ENCODE peak calls at places on chromosomes 3 and 15, in ten cellular contexts. One of them, this sample, is unnamed.

GRCh38 chr15:91524534-91524933 is 329.0 kb upstream of the SLCO3A1 start:
- DNase-seq in GM06990: no peak
- DNase-seq in H9: no peak
- DNase-seq in left ventricle myocardium inferior: no peak
- DNase-seq in ovary: no peak
- DNase-seq in endothelial cell: no peak
- DNase-seq in endodermal cell: no peak
- DNase-seq in fibroblast of villous mesenchyme: no peak
- DNase-seq in HepG2: no peak
- DNase-seq in cardiac fibroblast: no peak
- DNase-seq in this sample: no peak

GRCh38 chr3:171574556-171575240 is 114.5 kb upstream of the TNIK start:
- DNase-seq in ovary: no peak
- DNase-seq in HepG2: no peak
- DNase-seq in left ventricle myocardium inferior: no peak
- DNase-seq in GM06990: no peak
- DNase-seq in cardiac fibroblast: no peak
- DNase-seq in endothelial cell: no peak
- DNase-seq in fibroblast of villous mesenchyme: peak
- DNase-seq in endodermal cell: no peak
- DNase-seq in H9: no peak
- DNase-seq in this sample: no peak

GRCh38 chr15:33701304-33701696 is 267.0 kb upstream of the CHRM5 start:
- DNase-seq in cardiac fibroblast: no peak
- DNase-seq in GM06990: no peak
- DNase-seq in ovary: no peak
- DNase-seq in endothelial cell: no peak
- DNase-seq in H9: peak
- DNase-seq in fibroblast of villous mesenchyme: no peak
- DNase-seq in left ventricle myocardium inferior: no peak
- DNase-seq in endodermal cell: peak
- DNase-seq in HepG2: no peak
- DNase-seq in this sample: no peak

GRCh38 chr3:149886957-149887356 is 73.9 kb downstream of the RNF13 start:
- DNase-seq in endothelial cell: no peak
- DNase-seq in H9: peak
- DNase-seq in cardiac fibroblast: no peak
- DNase-seq in endodermal cell: peak
- DNase-seq in left ventricle myocardium inferior: no peak
- DNase-seq in ovary: no peak
- DNase-seq in GM06990: no peak
- DNase-seq in HepG2: no peak
- DNase-seq in fibroblast of villous mesenchyme: no peak
- DNase-seq in this sample: peak

GRCh38 chr15:25931846-25932245 is 68.7 kb upstream of the ATP10A start:
- DNase-seq in cardiac fibroblast: peak
- DNase-seq in H9: no peak
- DNase-seq in ovary: no peak
- DNase-seq in endodermal cell: no peak
- DNase-seq in HepG2: no peak
- DNase-seq in left ventricle myocardium inferior: no peak
- DNase-seq in fibroblast of villous mesenchyme: no peak
- DNase-seq in endothelial cell: no peak
- DNase-seq in GM06990: no peak
- DNase-seq in this sample: no peak

GRCh38 chr15:72758195-72758594 is 25.4 kb downstream of the ADPGK start:
- DNase-seq in endodermal cell: no peak
- DNase-seq in ovary: no peak
- DNase-seq in GM06990: no peak
- DNase-seq in HepG2: no peak
- DNase-seq in endothelial cell: no peak
- DNase-seq in cardiac fibroblast: peak
- DNase-seq in H9: no peak
- DNase-seq in fibroblast of villous mesenchyme: peak
- DNase-seq in left ventricle myocardium inferior: no peak
- DNase-seq in this sample: no peak

GRCh38 chr3:96266395-96267187 is 547.8 kb upstream of the EPHA6 start:
- DNase-seq in cardiac fibroblast: peak
- DNase-seq in H9: no peak
- DNase-seq in endothelial cell: no peak
- DNase-seq in endodermal cell: no peak
- DNase-seq in GM06990: no peak
- DNase-seq in left ventricle myocardium inferior: no peak
- DNase-seq in ovary: no peak
- DNase-seq in HepG2: peak
- DNase-seq in fibroblast of villous mesenchyme: peak
- DNase-seq in this sample: no peak

GRCh38 chr3:153894857-153895256 is 226.3 kb upstream of the ARHGEF26 start:
- DNase-seq in left ventricle myocardium inferior: no peak
- DNase-seq in endothelial cell: no peak
- DNase-seq in fibroblast of villous mesenchyme: no peak
- DNase-seq in HepG2: no peak
- DNase-seq in ovary: no peak
- DNase-seq in cardiac fibroblast: no peak
- DNase-seq in H9: no peak
- DNase-seq in endodermal cell: no peak
- DNase-seq in GM06990: no peak
- DNase-seq in this sample: no peak

GRCh38 chr3:76728411-76728810 is 311.5 kb upstream of the ROBO2 start:
- DNase-seq in left ventricle myocardium inferior: no peak
- DNase-seq in fibroblast of villous mesenchyme: no peak
- DNase-seq in endodermal cell: no peak
- DNase-seq in GM06990: no peak
- DNase-seq in cardiac fibroblast: no peak
- DNase-seq in HepG2: no peak
- DNase-seq in H9: no peak
- DNase-seq in endothelial cell: no peak
- DNase-seq in ovary: no peak
- DNase-seq in this sample: no peak

GRCh38 chr3:76724706-76725105 is 315.2 kb upstream of the ROBO2 start:
- DNase-seq in HepG2: no peak
- DNase-seq in cardiac fibroblast: no peak
- DNase-seq in endodermal cell: no peak
- DNase-seq in GM06990: no peak
- DNase-seq in H9: no peak
- DNase-seq in left ventricle myocardium inferior: no peak
- DNase-seq in endothelial cell: no peak
- DNase-seq in ovary: no peak
- DNase-seq in fibroblast of villous mesenchyme: no peak
- DNase-seq in this sample: no peak

GRCh38 chr3:76726034-76726433 is 313.9 kb upstream of the ROBO2 start:
- DNase-seq in HepG2: no peak
- DNase-seq in endothelial cell: no peak
- DNase-seq in GM06990: no peak
- DNase-seq in H9: no peak
- DNase-seq in ovary: no peak
- DNase-seq in endodermal cell: no peak
- DNase-seq in cardiac fibroblast: no peak
- DNase-seq in fibroblast of villous mesenchyme: no peak
- DNase-seq in left ventricle myocardium inferior: no peak
- DNase-seq in this sample: no peak

GRCh38 chr3:76723366-76723765 is 316.5 kb upstream of the ROBO2 start:
- DNase-seq in cardiac fibroblast: no peak
- DNase-seq in H9: no peak
- DNase-seq in HepG2: no peak
- DNase-seq in left ventricle myocardium inferior: no peak
- DNase-seq in ovary: no peak
- DNase-seq in endothelial cell: no peak
- DNase-seq in fibroblast of villous mesenchyme: no peak
- DNase-seq in endodermal cell: no peak
- DNase-seq in GM06990: no peak
- DNase-seq in this sample: no peak

DNA sequence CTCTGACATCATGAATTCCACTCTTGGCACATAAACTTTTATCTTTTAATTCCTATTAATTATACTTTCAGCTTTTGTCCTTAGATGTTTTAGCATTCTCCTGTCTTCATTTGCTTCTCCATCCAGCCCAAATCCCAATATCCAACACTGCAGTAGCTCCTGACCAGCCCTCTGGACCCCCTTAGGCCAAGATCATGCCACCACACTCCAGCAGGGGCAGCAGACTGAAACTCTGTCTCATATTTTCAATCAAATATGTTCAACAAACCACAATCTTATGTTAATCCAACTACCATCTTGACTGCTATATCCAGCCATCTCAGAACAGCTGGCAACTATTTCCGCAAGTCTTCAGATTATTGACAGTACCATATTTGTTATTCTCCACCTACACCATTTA is 315.8 kb upstream of the ROBO2 start:
- DNase-seq in endodermal cell: peak
- DNase-seq in H9: no peak
- DNase-seq in endothelial cell: no peak
- DNase-seq in ovary: no peak
- DNase-seq in fibroblast of villous mesenchyme: no peak
- DNase-seq in cardiac fibroblast: no peak
- DNase-seq in left ventricle myocardium inferior: no peak
- DNase-seq in GM06990: no peak
- DNase-seq in HepG2: no peak
- DNase-seq in this sample: no peak
- TF ChIP-seq CTCF in endodermal cell: peak
- TF ChIP-seq CTCF in H9: peak
- TF ChIP-seq CTCF in endothelial cell: no peak
- TF ChIP-seq CTCF in ovary: no peak
- TF ChIP-seq CTCF in fibroblast of villous mesenchyme: no peak
- TF ChIP-seq CTCF in cardiac fibroblast: no peak
- TF ChIP-seq CTCF in left ventricle myocardium inferior: no peak
- TF ChIP-seq CTCF in GM06990: no peak
- TF ChIP-seq CTCF in HepG2: no peak
- TF ChIP-seq CTCF in this sample: peak

GRCh38 chr3:49908378-49909199 is 4.9 kb upstream of the MST1R start:
- DNase-seq in cardiac fibroblast: no peak
- DNase-seq in fibroblast of villous mesenchyme: no peak
- DNase-seq in left ventricle myocardium inferior: no peak
- DNase-seq in GM06990: no peak
- DNase-seq in HepG2: no peak
- DNase-seq in endothelial cell: no peak
- DNase-seq in ovary: no peak
- DNase-seq in endodermal cell: peak
- DNase-seq in H9: no peak
- DNase-seq in this sample: no peak

GRCh38 chr3:49912787-49913375 is 9.2 kb upstream of the MST1R start:
- DNase-seq in left ventricle myocardium inferior: no peak
- DNase-seq in GM06990: no peak
- DNase-seq in endothelial cell: no peak
- DNase-seq in HepG2: no peak
- DNase-seq in H9: no peak
- DNase-seq in ovary: no peak
- DNase-seq in cardiac fibroblast: no peak
- DNase-seq in fibroblast of villous mesenchyme: no peak
- DNase-seq in endodermal cell: no peak
- DNase-seq in this sample: peak

GRCh38 chr3:49911124-49911420 is 7.4 kb upstream of the MST1R start:
- DNase-seq in GM06990: no peak
- DNase-seq in left ventricle myocardium inferior: no peak
- DNase-seq in endodermal cell: no peak
- DNase-seq in fibroblast of villous mesenchyme: no peak
- DNase-seq in HepG2: no peak
- DNase-seq in ovary: no peak
- DNase-seq in endothelial cell: no peak
- DNase-seq in cardiac fibroblast: no peak
- DNase-seq in H9: no peak
- DNase-seq in this sample: no peak

GRCh38 chr3:49911611-49912010 is 7.9 kb upstream of the MST1R start:
- DNase-seq in ovary: no peak
- DNase-seq in endothelial cell: no peak
- DNase-seq in GM06990: no peak
- DNase-seq in fibroblast of villous mesenchyme: no peak
- DNase-seq in endodermal cell: no peak
- DNase-seq in H9: no peak
- DNase-seq in HepG2: no peak
- DNase-seq in cardiac fibroblast: no peak
- DNase-seq in left ventricle myocardium inferior: no peak
- DNase-seq in this sample: no peak

DNA sequence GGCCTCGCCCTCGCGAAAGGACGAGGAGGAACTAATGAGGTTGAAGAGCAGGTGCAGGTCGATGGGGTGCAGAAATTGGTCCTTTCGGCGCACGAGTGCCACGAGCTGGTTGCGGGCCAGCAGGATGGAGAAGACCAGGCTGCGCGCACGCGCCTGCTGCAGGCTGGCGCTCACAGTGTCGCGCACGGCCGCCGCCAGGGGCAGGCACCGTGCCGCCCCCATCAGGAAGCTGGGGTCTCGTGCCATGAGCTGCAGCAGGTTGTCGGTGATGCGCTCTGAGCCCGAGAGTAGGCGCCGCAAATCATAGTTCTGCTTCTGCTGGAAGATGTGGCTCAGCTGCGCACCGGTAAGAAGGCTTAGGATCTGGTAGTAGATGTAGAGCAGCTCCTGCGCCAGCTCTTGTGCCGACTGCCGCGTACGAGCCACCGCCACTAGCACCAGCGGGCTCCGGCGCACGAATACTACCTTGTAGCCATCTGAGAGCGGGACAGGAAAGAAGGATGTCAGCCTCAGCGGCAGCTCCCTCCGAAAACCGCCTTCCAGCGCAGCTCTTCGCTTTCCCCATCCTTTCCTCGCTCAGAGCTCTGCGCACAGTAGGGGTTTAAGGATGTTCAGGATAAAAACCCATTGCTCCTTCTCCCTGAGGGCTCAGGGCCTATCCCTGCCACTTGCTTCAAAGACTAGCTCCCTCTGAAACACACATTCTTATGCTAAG is 6.9 kb upstream of the MST1R start:
- DNase-seq in fibroblast of villous mesenchyme: no peak
- DNase-seq in cardiac fibroblast: no peak
- DNase-seq in GM06990: no peak
- DNase-seq in endothelial cell: no peak
- DNase-seq in left ventricle myocardium inferior: no peak
- DNase-seq in HepG2: no peak
- DNase-seq in ovary: no peak
- DNase-seq in H9: peak
- DNase-seq in endodermal cell: peak
- DNase-seq in this sample: peak
- TF ChIP-seq CTCF in fibroblast of villous mesenchyme: no peak
- TF ChIP-seq CTCF in cardiac fibroblast: no peak
- TF ChIP-seq CTCF in GM06990: no peak
- TF ChIP-seq CTCF in endothelial cell: no peak
- TF ChIP-seq CTCF in left ventricle myocardium inferior: no peak
- TF ChIP-seq CTCF in HepG2: no peak
- TF ChIP-seq CTCF in ovary: no peak
- TF ChIP-seq CTCF in H9: no peak
- TF ChIP-seq CTCF in endodermal cell: peak
- TF ChIP-seq CTCF in this sample: no peak

GRCh38 chr15:74844319-74845207 is 1.6 kb upstream of the ULK3 start:
- DNase-seq in endothelial cell: no peak
- DNase-seq in ovary: peak
- DNase-seq in H9: no peak
- DNase-seq in cardiac fibroblast: no peak
- DNase-seq in left ventricle myocardium inferior: no peak
- DNase-seq in fibroblast of villous mesenchyme: no peak
- DNase-seq in endodermal cell: no peak
- DNase-seq in HepG2: no peak
- DNase-seq in GM06990: no peak
- DNase-seq in this sample: no peak

GRCh38 chr15:74845581-74845980 is 2.6 kb upstream of the ULK3 start:
- DNase-seq in cardiac fibroblast: no peak
- DNase-seq in left ventricle myocardium inferior: no peak
- DNase-seq in endodermal cell: no peak
- DNase-seq in GM06990: no peak
- DNase-seq in HepG2: no peak
- DNase-seq in endothelial cell: no peak
- DNase-seq in fibroblast of villous mesenchyme: no peak
- DNase-seq in H9: no peak
- DNase-seq in ovary: no peak
- DNase-seq in this sample: no peak

GRCh38 chr15:74843445-74843828 is 481 bp upstream of the ULK3 start:
- DNase-seq in H9: no peak
- DNase-seq in ovary: no peak
- DNase-seq in endodermal cell: no peak
- DNase-seq in left ventricle myocardium inferior: no peak
- DNase-seq in cardiac fibroblast: no peak
- DNase-seq in endothelial cell: no peak
- DNase-seq in HepG2: no peak
- DNase-seq in GM06990: no peak
- DNase-seq in fibroblast of villous mesenchyme: no peak
- DNase-seq in this sample: no peak

GRCh38 chr15:74843891-74844299 is 939 bp upstream of the ULK3 start:
- DNase-seq in H9: no peak
- DNase-seq in HepG2: no peak
- DNase-seq in fibroblast of villous mesenchyme: no peak
- DNase-seq in endodermal cell: no peak
- DNase-seq in ovary: no peak
- DNase-seq in cardiac fibroblast: no peak
- DNase-seq in endothelial cell: no peak
- DNase-seq in GM06990: no peak
- DNase-seq in left ventricle myocardium inferior: no peak
- DNase-seq in this sample: no peak

DNA sequence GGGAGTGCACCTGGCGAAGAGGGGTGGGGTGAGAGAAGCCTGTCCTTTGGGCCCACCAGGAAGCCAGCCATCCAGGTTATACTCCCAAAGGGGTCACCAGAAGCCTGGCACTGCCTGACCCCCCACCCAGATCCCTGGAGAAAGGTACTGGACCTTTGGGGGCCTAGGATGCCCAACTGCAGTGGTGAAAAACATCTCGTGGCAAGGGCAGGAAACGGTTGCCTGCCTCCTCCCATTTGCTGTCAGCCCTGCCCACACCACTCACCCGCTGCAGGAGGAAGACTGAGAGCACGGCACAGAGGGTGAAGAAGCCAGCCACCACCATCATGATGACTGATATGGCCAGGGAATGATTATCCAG is 2.2 kb upstream of the ULK3 start:
- DNase-seq in H9: no peak
- DNase-seq in endodermal cell: no peak
- DNase-seq in GM06990: no peak
- DNase-seq in ovary: no peak
- DNase-seq in HepG2: no peak
- DNase-seq in left ventricle myocardium inferior: no peak
- DNase-seq in fibroblast of villous mesenchyme: no peak
- DNase-seq in cardiac fibroblast: no peak
- DNase-seq in endothelial cell: no peak
- DNase-seq in this sample: no peak
- TF ChIP-seq CTCF in H9: no peak
- TF ChIP-seq CTCF in endodermal cell: no peak
- TF ChIP-seq CTCF in GM06990: no peak
- TF ChIP-seq CTCF in ovary: no peak
- TF ChIP-seq CTCF in HepG2: no peak
- TF ChIP-seq CTCF in left ventricle myocardium inferior: no peak
- TF ChIP-seq CTCF in fibroblast of villous mesenchyme: no peak
- TF ChIP-seq CTCF in cardiac fibroblast: no peak
- TF ChIP-seq CTCF in endothelial cell: no peak
- TF ChIP-seq CTCF in this sample: no peak

GRCh38 chr3:72013104-72013503 is 228.2 kb upstream of the PROK2 start:
- DNase-seq in cardiac fibroblast: no peak
- DNase-seq in ovary: no peak
- DNase-seq in H9: no peak
- DNase-seq in HepG2: no peak
- DNase-seq in GM06990: no peak
- DNase-seq in fibroblast of villous mesenchyme: no peak
- DNase-seq in endodermal cell: no peak
- DNase-seq in endothelial cell: no peak
- DNase-seq in left ventricle myocardium inferior: no peak
- DNase-seq in this sample: no peak

GRCh38 chr3:72012376-72012775 is 227.4 kb upstream of the PROK2 start:
- DNase-seq in cardiac fibroblast: no peak
- DNase-seq in HepG2: no peak
- DNase-seq in fibroblast of villous mesenchyme: no peak
- DNase-seq in left ventricle myocardium inferior: no peak
- DNase-seq in ovary: no peak
- DNase-seq in H9: no peak
- DNase-seq in endodermal cell: no peak
- DNase-seq in GM06990: no peak
- DNase-seq in endothelial cell: no peak
- DNase-seq in this sample: no peak

GRCh38 chr3:72011495-72011894 is 226.5 kb upstream of the PROK2 start:
- DNase-seq in H9: no peak
- DNase-seq in ovary: no peak
- DNase-seq in left ventricle myocardium inferior: no peak
- DNase-seq in GM06990: no peak
- DNase-seq in endothelial cell: no peak
- DNase-seq in HepG2: no peak
- DNase-seq in fibroblast of villous mesenchyme: no peak
- DNase-seq in endodermal cell: no peak
- DNase-seq in cardiac fibroblast: peak
- DNase-seq in this sample: no peak

GRCh38 chr3:72008226-72008996 is 223.5 kb upstream of the PROK2 start:
- DNase-seq in endothelial cell: no peak
- DNase-seq in cardiac fibroblast: peak
- DNase-seq in ovary: no peak
- DNase-seq in HepG2: no peak
- DNase-seq in left ventricle myocardium inferior: no peak
- DNase-seq in fibroblast of villous mesenchyme: peak
- DNase-seq in H9: no peak
- DNase-seq in GM06990: no peak
- DNase-seq in endodermal cell: no peak
- DNase-seq in this sample: no peak

GRCh38 chr3:72010044-72010443 is 225.1 kb upstream of the PROK2 start:
- DNase-seq in ovary: no peak
- DNase-seq in HepG2: no peak
- DNase-seq in endodermal cell: no peak
- DNase-seq in fibroblast of villous mesenchyme: no peak
- DNase-seq in endothelial cell: no peak
- DNase-seq in cardiac fibroblast: peak
- DNase-seq in left ventricle myocardium inferior: no peak
- DNase-seq in GM06990: peak
- DNase-seq in H9: no peak
- DNase-seq in this sample: no peak
- TF ChIP-seq CTCF in ovary: no peak
- TF ChIP-seq CTCF in HepG2: no peak
- TF ChIP-seq CTCF in endodermal cell: no peak
- TF ChIP-seq CTCF in fibroblast of villous mesenchyme: no peak
- TF ChIP-seq CTCF in endothelial cell: no peak
- TF ChIP-seq CTCF in cardiac fibroblast: peak
- TF ChIP-seq CTCF in left ventricle myocardium inferior: no peak
- TF ChIP-seq CTCF in GM06990: no peak
- TF ChIP-seq CTCF in H9: no peak
- TF ChIP-seq CTCF in this sample: no peak